ENCODE peak calls at places on chromosomes 4 and X, in six cellular contexts. D is PC-3, J is LoVo, X is memory B cell, Z is HEK293T, S is OCI-M1. I is an unnamed sample.
A peak's percentile ranks its signal among the peaks of the same experiment; 100 is the strongest.

GRCh38 chrX:153583433-153583832 is 15.5 kb downstream of the CCNQ start:
- DNase-seq in J (no peak), X (no peak), S (no peak), D (no peak), Z (no peak), I (no peak)

GRCh38 chr4:146340798-146341197 is 126.5 kb downstream of the REELD1 start:
- DNase-seq in X (no peak), Z (no peak), J (peak; percentile 31), D (peak; percentile 57), S (peak; percentile 52), I (no peak)

GRCh38 chr4:24974252-24974580 is 56.5 kb downstream of the LGI2 start:
- DNase-seq in S (no peak), Z (no peak), D (no peak), J (no peak), X (no peak), I (no peak)

GRCh38 chr4:39932776-39933402 is 44.8 kb downstream of the PDS5A start:
- DNase-seq in D (no peak), X (no peak), J (no peak), S (peak; percentile 68), Z (no peak), I (no peak)

GRCh38 chr4:12579172-12579571 is 905.0 kb downstream of the RAB28 start:
- DNase-seq in J (no peak), D (peak; percentile 18), S (peak; percentile 61), Z (no peak), X (no peak), I (no peak)

GRCh38 chr4:184657144-184657543 is 7.6 kb downstream of the PRIMPOL start:
- DNase-seq in Z (no peak), S (no peak), X (no peak), D (no peak), J (no peak), I (no peak)

GRCh38 chr4:10100734-10101216 is 15.8 kb downstream of the WDR1 start:
- DNase-seq in J (no peak), X (no peak), D (no peak), Z (no peak), S (no peak), I (no peak)

GRCh38 chr4:169009281-169010124 is 552 bp downstream of the CBR4 start:
- DNase-seq in J (peak; percentile 49), Z (peak; percentile 51), X (peak; percentile 58), S (peak; percentile 87), D (peak; percentile 67), I (no peak)

GRCh38 chrX:42704454-42704853 is 73.5 kb downstream of the PPP1R2C start:
- DNase-seq in Z (no peak), J (no peak), X (no peak), D (no peak), S (no peak), I (no peak)

GRCh38 chrX:154696328-154697045 is 43.1 kb upstream of the CTAG2 start:
- DNase-seq in Z (no peak), S (no peak), X (no peak), D (peak; percentile 71), J (no peak), I (no peak)

GRCh38 chr4:152014280-152014679 is 253.5 kb upstream of the GATB start:
- DNase-seq in D (no peak), Z (no peak), J (no peak), S (peak; percentile 93), X (no peak), I (no peak)

GRCh38 chrX:42220722-42221121 is 297.4 kb upstream of the CASK start:
- DNase-seq in Z (no peak), D (no peak), S (no peak), X (no peak), J (no peak), I (no peak)

GRCh38 chr4:165757426-165757825 is 115.6 kb upstream of the TLL1 start:
- DNase-seq in S (no peak), Z (no peak), J (no peak), D (no peak), X (no peak), I (no peak)

GRCh38 chrX:98371994-98372393 is 1488.3 kb downstream of the RPA4 start:
- DNase-seq in X (no peak), Z (no peak), J (no peak), S (no peak), D (no peak), I (no peak)

GRCh38 chrX:63613531-63614028 is 171.4 kb downstream of the ARHGEF9 start:
- DNase-seq in J (no peak), Z (no peak), D (no peak), S (no peak), X (no peak), I (no peak)

GRCh38 chrX:23799469-23800065 is 16.6 kb downstream of the SAT1 start:
- DNase-seq in X (no peak), D (no peak), Z (no peak), J (no peak), S (peak; percentile 78), I (no peak)

GRCh38 chrX:44651347-44651746 is 108.7 kb upstream of the FUNDC1 start:
- DNase-seq in J (no peak), S (peak; percentile 27), X (no peak), D (no peak), Z (peak; percentile 43), I (no peak)

GRCh38 chrX:45758319-45758718 is 557.6 kb upstream of the DIPK2B start:
- DNase-seq in D (peak; percentile 83), J (no peak), Z (no peak), S (peak; percentile 54), X (no peak), I (peak; percentile 39)

GRCh38 chr4:159487284-159487747 is 384.4 kb downstream of the RAPGEF2 start:
- DNase-seq in J (peak; percentile 68), X (no peak), D (peak; percentile 58), Z (peak; percentile 73), S (peak; percentile 85), I (peak; percentile 2)

GRCh38 chrX:41308884-41309655 is 24.9 kb upstream of the DDX3X start:
- DNase-seq in S (no peak), D (no peak), X (no peak), J (no peak), Z (no peak), I (no peak)

GRCh38 chr4:185885604-185886003 is 73.6 kb upstream of the SORBS2 start:
- DNase-seq in D (no peak), S (no peak), Z (no peak), J (no peak), X (no peak), I (no peak)

GRCh38 chr4:721261-722171 is 15.9 kb downstream of the PCGF3 start:
- DNase-seq in X (no peak), J (no peak), S (no peak), Z (no peak), D (no peak), I (no peak)

I was measured in SIG-M5.